ENCODE peak calls at places on chromosomes 5 and 9, in five cellular contexts. S is stimulated activated CD4-positive, alpha-beta T cell treated with anti-CD3 and anti-CD28 coated beads, Interleukin-1b, Interleukin-23, amount 100 ng/mL, for 4 hours; O is GM12865; Z is pancreas; D is WTC11. B is an unnamed sample.

GRCh38 chr5:139744471-139745120 is 51.0 kb upstream of the PSD2 start:
- DNase-seq in S (no peak), D (no peak), Z (no peak), O (no peak), B (no peak)

GRCh38 chr5:171984748-171985419 is 21.6 kb downstream of the FBXW11 start:
- DNase-seq in Z (no peak), O (peak; percentile 58), D (no peak), S (no peak), B (no peak)

GRCh38 chr9:19133549-19134345 is 6.5 kb upstream of the PLIN2 start:
- DNase-seq in D (no peak), Z (no peak), S (no peak), O (peak; percentile 21), B (no peak)

GRCh38 chr5:74382864-74383618 is 257.5 kb downstream of the ENC1 start:
- DNase-seq in D (no peak), O (no peak), Z (no peak), S (no peak), B (no peak)

GRCh38 chr5:109589983-109590382 is 99.7 kb upstream of the MAN2A1 start:
- DNase-seq in D (no peak), Z (no peak), O (peak; percentile 2), S (no peak), B (no peak)

GRCh38 chr9:18386091-18386490 is 87.9 kb upstream of the ADAMTSL1 start:
- DNase-seq in D (no peak), O (no peak), S (no peak), Z (no peak), B (no peak)

GRCh38 chr9:33025572-33026347 is 687 bp downstream of the DNAJA1 start:
- DNase-seq in D (peak; percentile 82), S (peak; percentile 68), Z (peak; percentile 68), O (peak; percentile 78), B (peak; percentile 89)

GRCh38 chr9:111632051-111632450 is 917 bp downstream of the DNAJC25 start:
- DNase-seq in Z (no peak), D (no peak), O (peak; percentile 19), S (no peak), B (no peak)

B was measured in stimulated activated naive CD8-positive, alpha-beta T cell treated with anti-CD3 and anti-CD28 coated beads, Interleukin-15, amount 100 ng/mL, for 72 hours.